ENCODE peak calls at places on chromosomes 13 and 19, in six cellular contexts. One of them, this sample, is unnamed.

GRCh38 chr13:44243198-44243852 is 130.3 kb upstream of the SERP2 start:
- DNase-seq in endothelial cell of umbilical vein: peak; percentile 92
- DNase-seq in K562: peak; percentile 82
- DNase-seq in A549: no peak
- DNase-seq in H1: peak; percentile 60
- DNase-seq in SK-N-SH: peak; percentile 28
- DNase-seq in this sample: peak; percentile 67

GRCh38 chr13:110326263-110326904 is 19.3 kb downstream of the COL4A2 start:
- DNase-seq in K562: no peak
- DNase-seq in SK-N-SH: no peak
- DNase-seq in A549: no peak
- DNase-seq in H1: no peak
- DNase-seq in endothelial cell of umbilical vein: no peak
- DNase-seq in this sample: no peak

GRCh38 chr13:108470921-108471320 is 158.5 kb upstream of the MYO16 start:
- DNase-seq in SK-N-SH: no peak
- DNase-seq in endothelial cell of umbilical vein: no peak
- DNase-seq in K562: no peak
- DNase-seq in A549: no peak
- DNase-seq in H1: no peak
- DNase-seq in this sample: no peak

GRCh38 chr13:62337109-62337880 is 921.6 kb upstream of the PCDH20 start:
- DNase-seq in SK-N-SH: peak; percentile 72
- DNase-seq in A549: no peak
- DNase-seq in endothelial cell of umbilical vein: no peak
- DNase-seq in H1: no peak
- DNase-seq in K562: no peak
- DNase-seq in this sample: no peak

GRCh38 chr19:11155373-11156120 is at the start of gene SPC24:
- DNase-seq in SK-N-SH: peak; percentile 100
- DNase-seq in endothelial cell of umbilical vein: peak; percentile 99
- DNase-seq in H1: peak; percentile 94
- DNase-seq in K562: peak; percentile 99
- DNase-seq in A549: peak; percentile 98
- DNase-seq in this sample: peak; percentile 96

GRCh38 chr13:112664501-112665203 is 25.2 kb upstream of the ATP11A start:
- DNase-seq in A549: no peak
- DNase-seq in endothelial cell of umbilical vein: no peak
- DNase-seq in H1: no peak
- DNase-seq in SK-N-SH: no peak
- DNase-seq in K562: no peak
- DNase-seq in this sample: no peak

GRCh38 chr13:47564041-47564440 is 437.0 kb downstream of the SUCLA2 start:
- DNase-seq in endothelial cell of umbilical vein: no peak
- DNase-seq in A549: no peak
- DNase-seq in K562: no peak
- DNase-seq in H1: peak; percentile 19
- DNase-seq in SK-N-SH: no peak
- DNase-seq in this sample: peak; percentile 60

GRCh38 chr13:24692541-24692940 is 12.3 kb downstream of the ATP12A start:
- DNase-seq in H1: no peak
- DNase-seq in K562: no peak
- DNase-seq in endothelial cell of umbilical vein: no peak
- DNase-seq in SK-N-SH: no peak
- DNase-seq in A549: no peak
- DNase-seq in this sample: no peak

GRCh38 chr13:37345869-37346268 is 240.4 kb upstream of the CSNK1A1L start:
- DNase-seq in H1: no peak
- DNase-seq in SK-N-SH: no peak
- DNase-seq in A549: no peak
- DNase-seq in K562: no peak
- DNase-seq in endothelial cell of umbilical vein: no peak
- DNase-seq in this sample: no peak

GRCh38 chr13:87942204-87942603 is 271.0 kb downstream of the SLITRK5 start:
- DNase-seq in H1: no peak
- DNase-seq in endothelial cell of umbilical vein: no peak
- DNase-seq in SK-N-SH: no peak
- DNase-seq in K562: no peak
- DNase-seq in A549: no peak
- DNase-seq in this sample: no peak

GRCh38 chr13:107563099-107563925 is 652.0 kb downstream of the LIG4 start:
- DNase-seq in endothelial cell of umbilical vein: peak; percentile 52
- DNase-seq in K562: no peak
- DNase-seq in A549: no peak
- DNase-seq in H1: no peak
- DNase-seq in SK-N-SH: peak; percentile 25
- DNase-seq in this sample: no peak

GRCh38 chr19:18386543-18387251 is 739 bp downstream of the GDF15 start:
- DNase-seq in A549: no peak
- DNase-seq in SK-N-SH: no peak
- DNase-seq in K562: no peak
- DNase-seq in endothelial cell of umbilical vein: no peak
- DNase-seq in H1: no peak
- DNase-seq in this sample: no peak

GRCh38 chr13:35164324-35164932 is 222.4 kb downstream of the NBEA start:
- DNase-seq in SK-N-SH: peak; percentile 16
- DNase-seq in endothelial cell of umbilical vein: peak; percentile 59
- DNase-seq in H1: no peak
- DNase-seq in A549: peak; percentile 2
- DNase-seq in K562: peak; percentile 12
- DNase-seq in this sample: no peak

GRCh38 chr13:65724261-65724660 is 1505.9 kb downstream of the PCDH9 start:
- DNase-seq in SK-N-SH: no peak
- DNase-seq in A549: no peak
- DNase-seq in K562: no peak
- DNase-seq in H1: no peak
- DNase-seq in endothelial cell of umbilical vein: no peak
- DNase-seq in this sample: no peak

GRCh38 chr13:27917121-27917947 is 2.5 kb upstream of the PDX1 start:
- DNase-seq in K562: no peak
- DNase-seq in endothelial cell of umbilical vein: no peak
- DNase-seq in SK-N-SH: no peak
- DNase-seq in H1: no peak
- DNase-seq in A549: no peak
- DNase-seq in this sample: peak; percentile 45

GRCh38 chr19:10899171-10899653 is 27.9 kb downstream of the CARM1 start:
- DNase-seq in K562: no peak
- DNase-seq in A549: no peak
- DNase-seq in SK-N-SH: peak; percentile 83
- DNase-seq in endothelial cell of umbilical vein: no peak
- DNase-seq in H1: no peak
- DNase-seq in this sample: no peak

GRCh38 chr13:64723735-64724134 is 2506.4 kb downstream of the PCDH9 start:
- DNase-seq in A549: peak; percentile 33
- DNase-seq in SK-N-SH: peak; percentile 51
- DNase-seq in endothelial cell of umbilical vein: peak; percentile 97
- DNase-seq in H1: peak; percentile 10
- DNase-seq in K562: no peak
- DNase-seq in this sample: no peak

GRCh38 chr13:102911336-102911735 is 65.5 kb downstream of the ERCC5 start:
- DNase-seq in SK-N-SH: no peak
- DNase-seq in A549: no peak
- DNase-seq in H1: no peak
- DNase-seq in endothelial cell of umbilical vein: no peak
- DNase-seq in K562: no peak
- DNase-seq in this sample: no peak

GRCh38 chr13:101343128-101343787 is 73.0 kb downstream of the NALCN start:
- DNase-seq in endothelial cell of umbilical vein: peak; percentile 40
- DNase-seq in SK-N-SH: no peak
- DNase-seq in H1: no peak
- DNase-seq in K562: no peak
- DNase-seq in A549: no peak
- DNase-seq in this sample: no peak

GRCh38 chr19:7921302-7921954 is 1.3 kb downstream of the SNAPC2 start:
- DNase-seq in H1: no peak
- DNase-seq in SK-N-SH: no peak
- DNase-seq in endothelial cell of umbilical vein: no peak
- DNase-seq in A549: no peak
- DNase-seq in K562: peak; percentile 44
- DNase-seq in this sample: no peak

GRCh38 chr13:26697069-26697955 is 63.3 kb downstream of the GPR12 start:
- DNase-seq in H1: no peak
- DNase-seq in SK-N-SH: no peak
- DNase-seq in endothelial cell of umbilical vein: no peak
- DNase-seq in K562: no peak
- DNase-seq in A549: no peak
- DNase-seq in this sample: no peak

GRCh38 chr13:107342747-107343146 is 774.8 kb upstream of the ARGLU1 start:
- DNase-seq in endothelial cell of umbilical vein: no peak
- DNase-seq in H1: no peak
- DNase-seq in K562: no peak
- DNase-seq in A549: no peak
- DNase-seq in SK-N-SH: no peak
- DNase-seq in this sample: no peak

GRCh38 chr13:25286308-25286968 is 850 bp downstream of the MTMR6 start:
- DNase-seq in endothelial cell of umbilical vein: peak; percentile 66
- DNase-seq in K562: peak; percentile 37
- DNase-seq in SK-N-SH: peak; percentile 49
- DNase-seq in H1: no peak
- DNase-seq in A549: no peak
- DNase-seq in this sample: no peak

GRCh38 chr13:73983109-73983508 is 151.1 kb downstream of the KLF12 start:
- DNase-seq in A549: no peak
- DNase-seq in SK-N-SH: no peak
- DNase-seq in endothelial cell of umbilical vein: no peak
- DNase-seq in H1: no peak
- DNase-seq in K562: no peak
- DNase-seq in this sample: no peak

DNA sequence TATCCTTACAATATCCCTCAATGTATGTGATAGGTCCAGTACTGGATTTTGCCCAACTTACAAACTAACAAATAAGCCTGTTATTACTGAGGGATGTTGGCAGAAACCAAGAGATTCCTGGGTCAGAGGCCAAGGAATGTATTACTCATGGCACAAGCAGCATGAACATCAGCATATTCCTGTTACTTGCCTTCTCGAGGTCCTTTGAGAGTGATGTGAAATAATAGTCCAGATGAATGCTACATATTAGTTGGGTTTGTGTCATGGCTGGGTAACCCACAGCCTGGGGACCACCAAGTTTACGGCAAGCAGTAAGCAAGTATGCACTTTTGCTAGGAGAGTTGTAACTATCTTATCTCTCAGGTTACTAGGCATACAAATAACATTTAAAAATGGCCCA is 384.5 kb upstream of the GPC6 start:
- DNase-seq in K562: no peak
- DNase-seq in H1: no peak
- DNase-seq in endothelial cell of umbilical vein: no peak
- DNase-seq in A549: no peak
- DNase-seq in SK-N-SH: no peak
- DNase-seq in this sample: no peak
- TF ChIP-seq MAX in K562: no peak
- TF ChIP-seq MAX in H1: no peak
- TF ChIP-seq MAX in endothelial cell of umbilical vein: no peak
- TF ChIP-seq MAX in A549: no peak
- TF ChIP-seq MAX in SK-N-SH: peak; percentile 61
- TF ChIP-seq MAX in this sample: no peak

GRCh38 chr13:42048625-42049453 is at the start of gene DGKH:
- DNase-seq in K562: peak; percentile 73
- DNase-seq in A549: peak; percentile 61
- DNase-seq in SK-N-SH: peak; percentile 95
- DNase-seq in endothelial cell of umbilical vein: peak; percentile 71
- DNase-seq in H1: no peak
- DNase-seq in this sample: peak; percentile 77
- TF ChIP-seq MAX in K562: peak; percentile 84
- TF ChIP-seq MAX in A549: no peak
- TF ChIP-seq MAX in SK-N-SH: peak; percentile 38
- TF ChIP-seq MAX in endothelial cell of umbilical vein: no peak
- TF ChIP-seq MAX in H1: peak; percentile 80
- TF ChIP-seq MAX in this sample: no peak

DNA sequence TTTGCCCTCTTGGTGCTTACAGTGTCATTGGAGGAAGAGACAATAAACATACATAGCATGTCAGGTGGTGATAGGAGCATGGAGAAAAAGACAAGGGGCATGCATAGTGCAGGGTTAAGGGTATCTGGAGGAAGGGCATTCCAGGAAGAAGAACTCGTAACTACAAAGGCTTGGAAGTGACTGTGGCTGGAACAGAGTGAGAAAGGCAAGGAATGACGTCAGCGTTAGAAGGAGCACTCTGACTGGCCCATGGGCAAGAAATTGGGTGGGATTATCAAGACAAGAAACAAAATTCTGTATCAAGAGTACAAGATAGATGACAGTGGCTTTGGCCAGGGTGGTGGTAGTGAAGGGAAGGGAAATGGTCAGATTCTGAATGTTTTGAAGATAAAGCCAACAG is 11.2 kb downstream of the SMIM17 start:
- DNase-seq in A549: no peak
- DNase-seq in H1: no peak
- DNase-seq in K562: no peak
- DNase-seq in SK-N-SH: no peak
- DNase-seq in endothelial cell of umbilical vein: no peak
- DNase-seq in this sample: no peak
- TF ChIP-seq MAX in A549: no peak
- TF ChIP-seq MAX in H1: no peak
- TF ChIP-seq MAX in K562: no peak
- TF ChIP-seq MAX in SK-N-SH: no peak
- TF ChIP-seq MAX in endothelial cell of umbilical vein: no peak
- TF ChIP-seq MAX in this sample: no peak

DNA sequence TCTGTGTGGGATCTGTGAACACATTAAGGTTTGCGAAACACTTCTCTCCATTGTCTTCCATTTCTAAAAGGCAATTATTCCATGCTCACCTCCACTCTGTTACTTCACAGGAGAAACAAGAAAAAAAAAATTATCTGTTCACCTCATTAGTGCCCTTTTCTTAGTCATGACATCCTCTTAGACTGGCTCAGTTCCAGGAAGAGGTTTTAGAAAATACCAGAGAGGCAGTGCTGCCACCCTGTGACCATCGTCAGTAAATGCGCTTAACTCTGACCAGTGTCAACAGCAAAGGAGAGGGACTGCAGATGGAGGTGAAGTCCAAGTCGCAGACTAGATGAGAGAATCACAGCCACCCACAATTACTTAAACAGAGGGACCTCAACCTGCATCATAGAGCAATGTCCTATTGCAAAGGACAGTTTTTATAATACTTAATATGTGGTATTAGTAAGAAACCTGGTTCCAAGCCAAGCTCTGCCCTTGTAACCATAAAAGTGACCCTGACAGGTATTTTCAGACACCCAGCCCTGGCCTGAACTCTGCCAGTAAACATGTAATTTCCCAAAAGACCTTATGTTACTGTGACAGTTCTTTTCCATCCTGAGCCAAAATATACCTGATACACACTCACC is 19.4 kb downstream of the CEACAM21 start:
- DNase-seq in A549: peak; percentile 92
- DNase-seq in H1: no peak
- DNase-seq in endothelial cell of umbilical vein: peak; percentile 95
- DNase-seq in SK-N-SH: peak; percentile 62
- DNase-seq in K562: peak; percentile 80
- DNase-seq in this sample: peak; percentile 65
- TF ChIP-seq MAX in A549: no peak
- TF ChIP-seq MAX in H1: no peak
- TF ChIP-seq MAX in endothelial cell of umbilical vein: no peak
- TF ChIP-seq MAX in SK-N-SH: no peak
- TF ChIP-seq MAX in K562: no peak
- TF ChIP-seq MAX in this sample: no peak

This sample was measured in WTC11.